ENCODE peak calls at places on chromosome 17, in ten cellular contexts. X is fibroblast of villous mesenchyme; Y is activated CD8-positive, alpha-beta memory T cell treated with anti-CD3 and anti-CD28 coated beads for 24 hours; J is lower leg skin; I is NCI-H1092 treated with DMSO at 0.1 percent for 48 hours; P is Ammon's horn; B is stimulated activated CD4-positive, alpha-beta T cell treated with anti-CD3 and anti-CD28 coated beads, Interleukin-4, amount 100 ng/mL, for 1 hour; Q is nephron progenitor cell; C is left kidney; H is NCI-H2081 treated with DMSO at 0.1 percent for 48 hours. K is an unnamed sample.

GRCh38 chr17:81558941-81559806 is 7.0 kb upstream of the FAAP100 start:
- DNase-seq in X (peak), J (no peak), Q (no peak), P (no peak), Y (no peak), I (no peak), B (no peak), H (no peak), C (peak), K (no peak)

GRCh38 chr17:2703181-2703580 is 8.4 kb downstream of the CLUH start:
- DNase-seq in J (no peak), X (no peak), H (no peak), P (no peak), C (no peak), I (no peak), Y (no peak), Q (no peak), B (no peak), K (peak)

GRCh38 chr17:73705594-73705993 is 61.3 kb upstream of the SDK2 start:
- DNase-seq in J (no peak), H (no peak), Q (no peak), X (peak), C (peak), B (no peak), P (peak), Y (no peak), I (no peak), K (no peak)

GRCh38 chr17:50603340-50603739 is 31.3 kb upstream of the ABCC3 start:
- DNase-seq in Y (no peak), C (peak), I (no peak), X (no peak), J (no peak), P (no peak), Q (no peak), H (no peak), B (no peak), K (no peak)

GRCh38 chr17:7719661-7720060 is 2.1 kb downstream of the DNAH2 start:
- DNase-seq in P (no peak), H (no peak), B (no peak), C (no peak), I (no peak), J (no peak), Q (no peak), Y (no peak), X (no peak), K (no peak)

GRCh38 chr17:48190871-48191270 is 83.3 kb downstream of the SNX11 start:
- DNase-seq in Y (no peak), X (no peak), C (no peak), P (no peak), Q (no peak), H (no peak), I (no peak), J (no peak), B (no peak), K (no peak)

GRCh38 chr17:263773-264172 is 82.3 kb upstream of the DOC2B start:
- DNase-seq in H (no peak), B (no peak), I (no peak), C (no peak), X (no peak), J (peak), Y (no peak), P (no peak), Q (no peak), K (peak)

GRCh38 chr17:78526231-78527025 is 50.8 kb downstream of the DNAH17 start:
- DNase-seq in J (no peak), I (no peak), Q (no peak), B (no peak), H (no peak), C (no peak), X (no peak), P (no peak), Y (no peak), K (no peak)

GRCh38 chr17:21095735-21096134 is 31.0 kb upstream of the DHRS7B start:
- DNase-seq in C (no peak), J (no peak), P (no peak), Y (no peak), H (no peak), B (no peak), I (no peak), X (no peak), Q (no peak), K (no peak)

GRCh38 chr17:71741836-71742235 is 379.0 kb upstream of the SOX9 start:
- DNase-seq in C (no peak), I (no peak), P (no peak), X (no peak), B (no peak), H (no peak), Y (no peak), Q (no peak), J (no peak), K (no peak)

GRCh38 chr17:50070908-50071680 is 15.2 kb downstream of the ITGA3 start:
- DNase-seq in Q (no peak), J (no peak), I (no peak), Y (no peak), H (no peak), C (no peak), B (no peak), X (no peak), P (no peak), K (no peak)

K was measured in Peyer's patch.